ENCODE peak calls at places on chromosomes 3 and 15, in eight cellular contexts. H, C, I, B, R, S, T and D are unnamed samples.

GRCh38 chr15:38886315-38887163 is 321.9 kb upstream of the RASGRP1 start:
- DNase-seq in R (peak; percentile 94), I (peak; percentile 93), H (no peak), C (no peak), S (no peak), B (no peak), T (no peak), D (no peak)

GRCh38 chr3:78689378-78689777 is 1078.4 kb downstream of the ROBO1 start:
- DNase-seq in H (no peak), I (no peak), T (no peak), R (no peak), B (no peak), C (no peak), S (no peak), D (no peak)

GRCh38 chr3:12184541-12184940 is 25.8 kb upstream of the TIMP4 start:
- DNase-seq in B (no peak), S (no peak), H (no peak), R (no peak), C (no peak), I (no peak), T (no peak), D (no peak)

GRCh38 chr15:98800437-98801233 is 152.3 kb downstream of the IGF1R start:
- DNase-seq in B (no peak), H (peak; percentile 51), S (no peak), C (no peak), R (peak; percentile 96), T (no peak), I (peak; percentile 89), D (peak; percentile 71)

GRCh38 chr3:17974206-17974841 is 231.9 kb upstream of the TBC1D5 start:
- DNase-seq in R (peak; percentile 7), B (no peak), I (peak; percentile 27), H (no peak), S (peak; percentile 11), C (no peak), T (no peak), D (no peak)

GRCh38 chr3:72960812-72961518 is 35.6 kb upstream of the PPP4R2 start:
- DNase-seq in C (no peak), H (peak; percentile 77), T (peak; percentile 19), B (no peak), S (no peak), R (peak; percentile 91), I (peak; percentile 69), D (no peak)

GRCh38 chr3:58177747-58178527 is 32.8 kb downstream of the DNASE1L3 start:
- DNase-seq in H (peak; percentile 90), T (peak; percentile 97), I (peak; percentile 80), C (peak; percentile 93), R (peak; percentile 81), B (peak; percentile 77), S (peak; percentile 85), D (peak; percentile 55)

GRCh38 chr3:196454935-196455334 is 22.7 kb upstream of the UBXN7 start:
- DNase-seq in H (no peak), B (no peak), T (peak; percentile 76), R (no peak), S (no peak), I (no peak), C (no peak), D (peak; percentile 22)

GRCh38 chr15:25713736-25714537 is 149.2 kb downstream of the ATP10A start:
- DNase-seq in R (no peak), B (no peak), S (no peak), T (peak; percentile 50), C (peak; percentile 58), I (no peak), H (no peak), D (no peak)

GRCh38 chr3:118817748-118818165 is 216.9 kb downstream of the IGSF11 start:
- DNase-seq in S (peak; percentile 67), T (no peak), I (peak; percentile 69), H (no peak), C (no peak), R (peak; percentile 66), B (peak; percentile 65), D (peak; percentile 34)

GRCh38 chr15:62769604-62770003 is 272.9 kb upstream of the TPM1 start:
- DNase-seq in H (no peak), B (no peak), C (no peak), S (no peak), R (peak; percentile 68), I (peak; percentile 89), T (peak; percentile 83), D (peak; percentile 85)

GRCh38 chr3:133488785-133489367 is 84.6 kb upstream of the CDV3 start:
- DNase-seq in S (peak; percentile 49), B (peak; percentile 50), T (peak; percentile 70), I (peak; percentile 67), H (no peak), R (peak; percentile 72), C (no peak), D (peak; percentile 19)

GRCh38 chr3:29427266-29428103 is 146.6 kb downstream of the RBMS3 start:
- DNase-seq in C (no peak), H (peak; percentile 29), I (no peak), T (no peak), B (no peak), S (no peak), R (no peak), D (peak; percentile 38)

GRCh38 chr3:158709666-158710083 is 22.6 kb downstream of the RARRES1 start:
- DNase-seq in R (peak; percentile 92), S (no peak), I (peak; percentile 97), H (no peak), B (no peak), T (peak; percentile 80), C (no peak), D (peak; percentile 99)

GRCh38 chr15:85746641-85747040 is 48.1 kb downstream of the KLHL25 start:
- DNase-seq in I (no peak), R (no peak), C (peak; percentile 56), B (no peak), H (no peak), T (no peak), S (no peak), D (no peak)

GRCh38 chr3:159007331-159007730 is 205.5 kb downstream of the MFSD1 start:
- DNase-seq in S (no peak), T (no peak), B (no peak), C (no peak), I (no peak), R (no peak), H (no peak), D (no peak)

GRCh38 chr3:43692971-43693370 is 2.2 kb downstream of the ABHD5 start:
- DNase-seq in B (no peak), H (no peak), R (no peak), T (no peak), C (no peak), I (no peak), S (no peak), D (no peak)

GRCh38 chr3:47455806-47456452 is 19.8 kb downstream of the SCAP start:
- DNase-seq in I (peak; percentile 41), C (no peak), H (no peak), T (no peak), B (no peak), S (no peak), R (peak; percentile 45), D (no peak)

GRCh38 chr15:37015025-37015424 is 85.3 kb downstream of the MEIS2 start:
- DNase-seq in S (peak; percentile 53), T (no peak), I (peak; percentile 79), C (no peak), B (no peak), R (peak; percentile 82), H (peak; percentile 21), D (peak; percentile 66)

GRCh38 chr3:69212411-69213160 is 90.2 kb upstream of the LMOD3 start:
- DNase-seq in B (no peak), R (peak; percentile 87), S (no peak), C (no peak), T (no peak), I (peak; percentile 85), H (no peak), D (peak; percentile 49)

GRCh38 chr3:114405202-114405601 is 111.4 kb downstream of the TIGIT start:
- DNase-seq in R (no peak), T (no peak), B (peak; percentile 14), C (no peak), S (peak; percentile 16), I (no peak), H (no peak), D (no peak)

GRCh38 chr15:68298882-68299381 is 21.4 kb downstream of the FEM1B start:
- DNase-seq in H (peak; percentile 19), R (no peak), I (peak; percentile 55), S (peak; percentile 81), B (peak; percentile 99), T (peak; percentile 50), C (peak; percentile 51), D (no peak)

GRCh38 chr3:71423151-71423906 is 160.2 kb downstream of the FOXP1 start:
- DNase-seq in B (no peak), T (no peak), S (peak; percentile 64), H (peak; percentile 49), C (no peak), R (peak; percentile 42), I (peak; percentile 43), D (no peak)
- TF ChIP-seq CTCF in B (no peak), T (peak; percentile 14), S (peak; percentile 46), H (peak; percentile 5), C (no peak), R (peak; percentile 18), I (no peak), D (peak; percentile 14)

DNA sequence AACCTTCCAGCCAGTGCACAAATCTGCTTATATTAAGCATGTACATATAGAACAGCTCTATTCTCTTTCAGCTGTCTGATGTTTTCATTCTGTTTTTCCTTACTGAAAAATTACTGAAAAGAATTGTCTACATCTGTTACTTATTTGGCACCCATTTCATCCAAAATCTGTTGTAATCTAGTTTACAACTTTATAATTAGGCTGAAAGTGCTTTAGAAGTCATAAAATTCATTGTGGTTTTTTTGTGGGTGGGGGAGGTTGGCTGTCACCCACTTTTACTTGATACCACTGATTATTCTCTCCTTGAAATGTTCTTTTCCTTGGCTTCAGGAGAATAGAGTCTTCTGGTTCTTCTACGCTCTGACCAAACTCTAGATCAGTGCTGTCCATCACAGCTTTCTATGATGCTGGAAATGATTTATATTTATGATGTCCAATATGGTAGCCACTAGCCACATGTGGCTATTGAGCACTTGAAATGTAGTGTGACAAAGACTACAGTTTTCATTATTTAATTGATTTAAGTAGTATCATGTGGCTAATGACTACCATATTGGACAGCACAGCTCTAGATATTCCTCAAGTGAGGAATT is 2.7 kb downstream of the LNP1 start:
- DNase-seq in I (no peak), S (no peak), B (no peak), C (no peak), R (no peak), H (no peak), T (no peak), D (no peak)
- H3K4me3 ChIP-seq in I (no peak overlapping the region), S (peak overlapping the region; percentile 93), B (no peak overlapping the region), C (no peak overlapping the region), R (peak overlapping the region; percentile 92), H (no peak overlapping the region), T (peak overlapping the region; percentile 90), D (peak overlapping the region; percentile 86)

GRCh38 chr3:9862391-9863235 is 17.4 kb downstream of the CIDEC start:
- DNase-seq in T (peak; percentile 92), B (no peak), I (peak; percentile 45), H (peak; percentile 44), R (peak; percentile 36), S (no peak), C (no peak), D (no peak)
- TF ChIP-seq CTCF in T (peak; percentile 23), B (peak; percentile 8), I (peak; percentile 29), H (no peak), R (peak; percentile 3), S (no peak), C (peak; percentile 27), D (peak; percentile 5)

DNA sequence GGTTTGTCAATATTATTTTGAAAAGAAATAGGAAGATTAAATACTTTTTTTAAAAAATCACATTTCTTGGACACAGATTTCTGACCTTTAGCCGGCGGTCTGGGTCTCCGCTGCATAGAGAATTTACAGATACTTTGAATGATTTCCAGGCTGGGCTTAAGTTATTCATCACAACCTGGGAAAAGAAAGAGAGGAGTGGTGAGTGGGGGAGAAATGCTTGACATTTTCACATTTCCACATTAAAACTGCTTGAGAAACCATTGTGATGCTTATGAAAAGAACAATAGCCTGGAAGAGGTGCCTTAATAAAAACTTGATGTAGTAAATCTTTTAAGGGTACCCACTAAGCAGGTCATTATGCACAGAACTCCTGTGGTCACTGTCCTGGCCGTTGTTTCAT is 166.8 kb upstream of the MRPL3 start:
- DNase-seq in R (no peak), H (no peak), C (no peak), S (no peak), I (no peak), T (no peak), B (no peak), D (no peak)
- H3K4me3 ChIP-seq in R (no peak overlapping the region), H (no peak overlapping the region), C (no peak overlapping the region), S (no peak overlapping the region), I (no peak overlapping the region), T (no peak overlapping the region), B (no peak overlapping the region), D (no peak overlapping the region)